ENCODE peak calls at places on chromosomes 6 and 20, in five cellular contexts. O is HCT116, Q is SK-N-SH, T is GM12878, X is HepG2. V is an unnamed sample.

GRCh38 chr6:1770435-1770843 is 160.7 kb downstream of the FOXC1 start:
- DNase-seq in O (no peak), Q (no peak), T (peak; percentile 65), X (no peak), V (no peak)

GRCh38 chr20:23435675-23436539 is 3.6 kb upstream of the CSTL1 start:
- DNase-seq in X (peak; percentile 86), O (no peak), Q (peak; percentile 60), T (no peak), V (no peak)

GRCh38 chr20:15814903-15815302 is 758.3 kb downstream of the KIF16B start:
- DNase-seq in T (no peak), O (no peak), X (no peak), Q (no peak), V (no peak)

GRCh38 chr6:104623052-104623690 is 236.5 kb downstream of the HACE1 start:
- DNase-seq in O (no peak), T (no peak), Q (no peak), X (no peak), V (peak; percentile 80)

GRCh38 chr20:2524435-2525272 is 11.7 kb upstream of the TMC2 start:
- DNase-seq in Q (peak; percentile 87), X (peak; percentile 77), O (peak; percentile 52), T (peak; percentile 25), V (peak; percentile 89)

GRCh38 chr20:32672315-32672981 is 1.3 kb downstream of the C20orf203 start:
- DNase-seq in X (no peak), O (no peak), T (no peak), Q (peak; percentile 25), V (peak; percentile 32)

GRCh38 chr20:54021446-54022235 is 48.8 kb downstream of the BCAS1 start:
- DNase-seq in Q (no peak), O (no peak), T (no peak), X (no peak), V (no peak)

GRCh38 chr6:75207211-75207984 is 1.5 kb upstream of the COL12A1 start:
- DNase-seq in X (no peak), Q (peak; percentile 15), O (no peak), T (no peak), V (peak; percentile 60)

GRCh38 chr6:3337521-3338350 is 79.0 kb downstream of the PSMG4 start:
- DNase-seq in Q (no peak), O (no peak), T (no peak), X (peak; percentile 58), V (peak; percentile 58)

GRCh38 chr6:157823523-157824370 is 701 bp downstream of the SNX9 start:
- DNase-seq in X (peak; percentile 67), T (peak; percentile 56), Q (peak; percentile 79), O (peak; percentile 62), V (peak; percentile 49)

GRCh38 chr6:164133095-164133494 is 718.6 kb downstream of the QKI start:
- DNase-seq in T (no peak), X (no peak), O (peak; percentile 0), Q (no peak), V (no peak)

GRCh38 chr20:33112547-33113386 is 33.3 kb downstream of the BPIFB4 start:
- DNase-seq in O (no peak), Q (no peak), T (no peak), X (no peak), V (no peak)

GRCh38 chr6:43759926-43760798 is 9.8 kb upstream of the VEGFA start:
- DNase-seq in Q (no peak), O (no peak), T (no peak), X (no peak), V (no peak)

GRCh38 chr6:126261792-126262421 is 78.0 kb upstream of the CENPW start:
- DNase-seq in Q (no peak), X (no peak), T (no peak), O (no peak), V (peak; percentile 28)

GRCh38 chr20:3162080-3162611 is 2.5 kb upstream of the FASTKD5 start:
- DNase-seq in O (no peak), T (no peak), Q (peak; percentile 36), X (no peak), V (peak; percentile 49)

GRCh38 chr6:2857580-2858337 is 16.1 kb upstream of the SERPINB1 start:
- DNase-seq in T (peak; percentile 90), O (peak; percentile 94), Q (peak; percentile 70), X (no peak), V (no peak)

GRCh38 chr6:168535711-168536110 is 94.7 kb downstream of the SMOC2 start:
- DNase-seq in T (no peak), O (no peak), Q (no peak), X (no peak), V (no peak)

GRCh38 chr6:47103931-47104330 is 61.8 kb upstream of the ADGRF1 start:
- DNase-seq in X (no peak), Q (no peak), T (no peak), O (no peak), V (no peak)

GRCh38 chr6:135905604-135906300 is 54.3 kb downstream of the PDE7B start:
- DNase-seq in T (no peak), X (no peak), O (no peak), Q (no peak), V (no peak)

GRCh38 chr20:34491226-34491931 is 24.8 kb upstream of the DYNLRB1 start:
- DNase-seq in Q (no peak), T (no peak), X (no peak), O (no peak), V (no peak)

GRCh38 chr20:4195499-4195898 is 180.1 kb upstream of the RNF24 start:
- DNase-seq in X (peak; percentile 61), O (no peak), T (no peak), Q (peak; percentile 70), V (peak; percentile 76)

GRCh38 chr6:117480651-117481050 is 1.8 kb upstream of the DCBLD1 start:
- DNase-seq in T (no peak), O (no peak), Q (no peak), X (peak; percentile 59), V (no peak)

GRCh38 chr6:117483004-117483644 is 650 bp downstream of the DCBLD1 start:
- DNase-seq in Q (peak; percentile 54), X (peak; percentile 74), T (no peak), O (no peak), V (peak; percentile 67)

GRCh38 chr6:117482240-117483003 is at the start of gene DCBLD1:
- DNase-seq in Q (peak; percentile 81), T (no peak), X (peak; percentile 78), O (peak; percentile 78), V (peak; percentile 86)

GRCh38 chr6:117481926-117482239 is 591 bp upstream of the DCBLD1 start:
- DNase-seq in O (no peak), X (no peak), Q (no peak), T (no peak), V (peak; percentile 15)

DNA sequence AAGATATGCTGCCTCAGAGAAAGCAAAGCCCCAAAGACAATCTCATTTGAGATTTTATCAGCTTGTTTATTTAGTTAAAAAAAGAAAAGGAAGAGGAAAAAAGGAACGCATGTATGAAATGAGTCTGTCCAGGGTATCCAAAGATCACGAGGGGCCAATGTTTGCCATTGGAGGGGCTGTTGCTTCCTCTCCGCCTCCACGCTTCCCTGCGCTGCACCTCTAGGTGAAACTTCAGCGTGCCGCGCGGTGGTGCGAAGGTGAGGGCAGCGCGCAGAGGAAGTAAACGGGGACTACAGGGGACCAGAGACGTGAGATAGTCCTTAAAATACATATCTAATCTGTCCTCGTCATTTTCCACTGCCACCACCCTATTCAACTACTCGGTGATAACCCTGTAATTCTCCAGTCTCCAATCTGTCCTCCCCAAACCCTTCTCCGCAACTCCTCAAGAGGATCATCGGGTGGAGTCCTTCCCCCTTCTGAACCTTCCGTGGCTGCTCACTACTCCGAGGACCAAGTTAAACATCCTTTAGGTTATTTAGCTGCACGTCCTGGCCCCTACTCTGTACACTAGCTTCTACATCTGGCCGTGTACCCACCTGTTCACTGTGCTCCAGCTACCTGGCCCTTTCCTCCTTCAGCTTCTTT is 1.1 kb upstream of the DCBLD1 start:
- DNase-seq in X (peak; percentile 84), T (no peak), O (no peak), Q (no peak), V (peak; percentile 41)
- TF ChIP-seq REST in X (peak; percentile 30), T (no peak), O (no peak), Q (no peak), V (no peak)

DNA sequence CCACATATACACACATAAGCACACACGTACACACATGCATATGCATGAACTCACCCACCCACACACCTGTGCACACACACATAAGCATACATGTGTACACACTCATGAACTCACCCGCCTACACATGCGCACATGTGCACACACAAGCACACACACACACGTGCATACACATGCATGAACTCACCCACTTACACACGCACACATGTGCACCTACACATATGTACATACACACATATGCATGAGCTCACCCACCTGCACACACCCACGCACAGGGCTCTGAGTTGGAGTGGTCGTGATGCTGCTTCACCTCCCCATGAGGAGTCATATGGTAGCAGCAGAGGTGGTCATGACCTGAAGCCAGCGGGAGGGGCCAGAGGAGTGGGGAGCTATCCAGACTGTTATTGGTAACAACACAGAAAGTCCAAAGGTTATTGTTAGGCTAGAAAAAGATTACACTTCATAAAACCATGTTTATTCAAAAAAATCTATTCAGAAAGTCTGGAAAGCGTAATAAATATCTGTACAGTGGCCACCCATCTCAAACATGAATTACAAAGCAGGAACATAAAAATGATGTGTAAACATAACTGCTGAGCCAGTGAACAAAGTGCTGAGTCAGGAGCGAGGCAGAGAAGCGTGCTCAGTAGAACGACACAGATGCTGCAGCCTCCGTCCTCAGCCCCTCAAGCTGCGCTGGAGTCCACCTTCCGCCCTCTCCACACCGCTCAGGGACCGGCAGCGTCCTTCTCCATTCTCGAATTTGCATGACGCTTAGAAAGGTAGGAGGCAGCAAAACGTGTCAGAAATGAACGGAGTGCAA is 26.4 kb upstream of the MPC1 start:
- DNase-seq in X (no peak), Q (no peak), T (no peak), O (no peak), V (no peak)
- TF ChIP-seq POLR2AphosphoS5 in X (no peak), Q (no peak), T (no peak), O (no peak), V (no peak)

DNA sequence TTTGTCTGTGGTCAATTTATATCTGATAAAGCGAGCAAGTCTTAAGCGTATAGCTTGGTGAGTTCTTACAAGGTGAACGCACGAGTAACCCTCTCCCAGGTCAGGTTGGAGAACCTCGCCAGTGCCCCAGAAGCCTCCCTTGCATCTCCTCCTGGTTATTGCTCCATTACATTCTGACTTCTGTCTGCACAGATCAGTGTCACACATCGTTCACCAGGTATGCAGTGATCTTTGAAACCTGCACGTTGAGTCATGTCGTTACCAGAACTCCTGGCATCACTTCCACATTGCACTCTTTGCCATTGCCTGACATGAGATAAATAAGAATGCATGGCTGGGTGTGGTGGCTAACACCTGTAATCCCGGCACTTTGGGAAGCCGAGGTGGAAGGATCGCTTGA is 44.2 kb downstream of the AKAP12 start:
- DNase-seq in X (no peak), Q (no peak), O (no peak), T (no peak), V (no peak)
- H3K4me2 ChIP-seq in X (no peak overlapping the region), Q (no peak overlapping the region), O (peak overlapping the region; percentile 15), T (no peak overlapping the region), V (no peak overlapping the region)

DNA sequence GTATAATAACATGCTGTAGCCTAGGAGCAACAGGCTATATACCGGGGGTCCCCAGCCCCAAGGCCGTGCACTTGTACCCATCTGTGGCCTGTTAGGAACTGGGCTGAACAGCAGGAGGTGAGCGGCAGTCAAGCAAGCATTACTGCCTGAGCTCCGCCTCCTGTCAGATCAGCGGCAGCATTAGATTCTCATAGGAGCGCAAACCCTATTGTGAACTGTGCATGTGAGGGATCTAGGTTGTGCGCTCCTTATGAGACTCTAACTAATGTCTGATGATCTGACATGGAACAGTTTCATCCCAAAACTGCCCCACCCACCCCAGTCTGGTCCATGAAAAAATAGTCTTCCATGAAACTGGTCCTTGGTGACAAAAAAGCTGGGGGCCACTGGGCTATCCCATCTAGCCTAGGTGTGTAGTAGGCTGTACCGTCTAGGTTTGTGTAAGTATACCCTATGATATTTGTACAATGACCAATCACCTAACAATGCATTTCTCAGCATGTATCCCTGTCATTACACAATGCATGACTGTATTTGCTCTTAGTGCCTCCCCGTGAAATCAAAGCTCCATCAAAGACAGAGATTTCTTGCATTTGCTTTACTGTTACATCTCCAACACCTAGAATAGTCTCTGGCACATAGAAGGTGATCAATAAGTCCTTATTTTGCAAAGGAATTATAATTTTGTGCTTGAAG is 30.8 kb downstream of the NHSL1 start:
- DNase-seq in Q (no peak), O (peak; percentile 13), T (no peak), X (peak; percentile 89), V (no peak)
- TF ChIP-seq REST in Q (no peak), O (no peak), T (no peak), X (no peak), V (no peak)

V was measured in GM23338.